ENCODE peak calls at places on chromosomes 5 and 9, in six cellular contexts. P is T-helper 2 cell, I is GM04504, X is cerebellum, L is MCF 10A, O is NCI-H1105 treated with DMSO at 0.1 percent for 48 hours. Y is an unnamed sample.

GRCh38 chr5:145429170-145429569 is 406.0 kb downstream of the PRELID2 start:
- DNase-seq in P (no peak), I (no peak), X (no peak), L (no peak), O (no peak), Y (no peak)

GRCh38 chr5:78405820-78406750 is 45.7 kb downstream of the SCAMP1 start:
- DNase-seq in P (no peak), I (peak; percentile 23), X (no peak), L (peak; percentile 35), O (no peak), Y (peak; percentile 12)

GRCh38 chr9:71929223-71929622 is 17.8 kb downstream of the C9orf85 start:
- DNase-seq in P (no peak), I (no peak), X (no peak), L (peak; percentile 26), O (no peak), Y (peak; percentile 70)

GRCh38 chr9:116154334-116154975 is 864 bp downstream of the PAPPA start:
- DNase-seq in P (no peak), I (no peak), X (no peak), L (no peak), O (peak; percentile 10), Y (no peak)

GRCh38 chr9:114098021-114098659 is 952 bp downstream of the KIF12 start:
- DNase-seq in P (no peak), I (no peak), X (peak; percentile 53), L (no peak), O (no peak), Y (no peak)

GRCh38 chr9:36191290-36191645 is 547 bp downstream of the CLTA start:
- DNase-seq in P (peak; percentile 14), I (no peak), X (no peak), L (peak; percentile 25), O (no peak), Y (no peak)

GRCh38 chr5:142644127-142644526 is 41.8 kb downstream of the FGF1 start:
- DNase-seq in P (no peak), I (no peak), X (no peak), L (peak; percentile 34), O (no peak), Y (no peak)

GRCh38 chr9:101478444-101478843 is 42.9 kb upstream of the ALDOB start:
- DNase-seq in P (no peak), I (no peak), X (no peak), L (no peak), O (no peak), Y (no peak)

GRCh38 chr5:140219068-140219971 is 44.3 kb downstream of the CYSTM1 start:
- DNase-seq in P (no peak), I (no peak), X (peak; percentile 50), L (peak; percentile 75), O (no peak), Y (no peak)

GRCh38 chr9:110320651-110321050 is 17.0 kb downstream of the TXNDC8 start:
- DNase-seq in P (no peak), I (no peak), X (no peak), L (no peak), O (no peak), Y (no peak)

GRCh38 chr5:385321-385720 is 57.7 kb upstream of the EXOC3 start:
- DNase-seq in P (no peak), I (no peak), X (no peak), L (no peak), O (no peak), Y (no peak)

GRCh38 chr5:118723021-118723338 is 265.4 kb downstream of the DTWD2 start:
- DNase-seq in P (no peak), I (no peak), X (no peak), L (no peak), O (no peak), Y (no peak)

GRCh38 chr9:101848485-101848919 is 110.1 kb upstream of the GRIN3A start:
- DNase-seq in P (no peak), I (no peak), X (no peak), L (peak; percentile 25), O (peak; percentile 62), Y (no peak)

GRCh38 chr9:91036356-91036755 is 234.7 kb downstream of the SYK start:
- DNase-seq in P (no peak), I (no peak), X (no peak), L (no peak), O (no peak), Y (no peak)

GRCh38 chr9:123149067-123149466 is 115.6 kb downstream of the GPR21 start:
- DNase-seq in P (no peak), I (no peak), X (no peak), L (no peak), O (no peak), Y (no peak)

GRCh38 chr5:1431021-1431811 is 14.0 kb downstream of the SLC6A3 start:
- DNase-seq in P (no peak), I (no peak), X (no peak), L (no peak), O (no peak), Y (no peak)

GRCh38 chr9:108310202-108310601 is 545.6 kb downstream of the ACTL7B start:
- DNase-seq in P (no peak), I (no peak), X (no peak), L (no peak), O (no peak), Y (no peak)

GRCh38 chr9:137924761-137925369 is 47.3 kb downstream of the CACNA1B start:
- DNase-seq in P (no peak), I (no peak), X (no peak), L (no peak), O (no peak), Y (no peak)

GRCh38 chr5:173736923-173737412 is 120.5 kb upstream of the BOD1 start:
- DNase-seq in P (no peak), I (no peak), X (no peak), L (no peak), O (peak; percentile 17), Y (no peak)

GRCh38 chr5:73826761-73827450 is 200.9 kb downstream of the ARHGEF28 start:
- DNase-seq in P (no peak), I (peak; percentile 75), X (no peak), L (peak; percentile 98), O (no peak), Y (peak; percentile 65)